ENCODE peak calls at places on chromosome 17, in six cellular contexts. One of them, this sample, is unnamed.

GRCh38 chr17:75151893-75152292 is 2.4 kb downstream of the JPT1 start:
- ATAC-seq in HepG2: no peak
- ATAC-seq in A549: no peak
- ATAC-seq in upper lobe of left lung: no peak
- ATAC-seq in GM12878: no peak
- ATAC-seq in K562: no peak
- ATAC-seq in this sample: no peak

GRCh38 chr17:57535652-57536018 is 209.5 kb downstream of the CCDC182 start:
- ATAC-seq in A549: no peak
- ATAC-seq in HepG2: no peak
- ATAC-seq in K562: no peak
- ATAC-seq in upper lobe of left lung: no peak
- ATAC-seq in GM12878: no peak
- ATAC-seq in this sample: no peak

GRCh38 chr17:53749178-53749577 is 73.5 kb upstream of the KIF2B start:
- ATAC-seq in upper lobe of left lung: no peak
- ATAC-seq in HepG2: no peak
- ATAC-seq in K562: peak; percentile 97
- ATAC-seq in A549: no peak
- ATAC-seq in GM12878: no peak
- ATAC-seq in this sample: no peak

GRCh38 chr17:82434216-82434565 is 15.8 kb upstream of the OGFOD3 start:
- ATAC-seq in upper lobe of left lung: no peak
- ATAC-seq in A549: no peak
- ATAC-seq in HepG2: no peak
- ATAC-seq in GM12878: peak; percentile 87
- ATAC-seq in K562: no peak
- ATAC-seq in this sample: no peak

GRCh38 chr17:56679148-56679766 is 85.8 kb downstream of the NOG start:
- ATAC-seq in A549: no peak
- ATAC-seq in GM12878: peak; percentile 67
- ATAC-seq in upper lobe of left lung: no peak
- ATAC-seq in HepG2: peak; percentile 87
- ATAC-seq in K562: peak; percentile 77
- ATAC-seq in this sample: no peak

GRCh38 chr17:2004435-2004952 is 20.6 kb downstream of the RTN4RL1 start:
- ATAC-seq in HepG2: peak; percentile 53
- ATAC-seq in K562: no peak
- ATAC-seq in GM12878: no peak
- ATAC-seq in A549: peak; percentile 20
- ATAC-seq in upper lobe of left lung: no peak
- ATAC-seq in this sample: no peak

GRCh38 chr17:68456529-68457167 is 648 bp downstream of the WIPI1 start:
- ATAC-seq in K562: peak; percentile 2
- ATAC-seq in upper lobe of left lung: peak; percentile 83
- ATAC-seq in A549: peak; percentile 82
- ATAC-seq in HepG2: peak; percentile 86
- ATAC-seq in GM12878: no peak
- ATAC-seq in this sample: peak; percentile 72

GRCh38 chr17:66200685-66201092 is 8.8 kb upstream of the CEP112 start:
- ATAC-seq in upper lobe of left lung: peak; percentile 73
- ATAC-seq in K562: peak; percentile 79
- ATAC-seq in GM12878: peak; percentile 63
- ATAC-seq in HepG2: peak; percentile 49
- ATAC-seq in A549: peak; percentile 75
- ATAC-seq in this sample: no peak

GRCh38 chr17:64007838-64008282 is 9.7 kb downstream of the PRR29 start:
- ATAC-seq in HepG2: peak; percentile 62
- ATAC-seq in GM12878: no peak
- ATAC-seq in K562: no peak
- ATAC-seq in A549: no peak
- ATAC-seq in upper lobe of left lung: no peak
- ATAC-seq in this sample: no peak

GRCh38 chr17:67800495-67800928 is 24.8 kb upstream of the BPTF start:
- ATAC-seq in GM12878: peak; percentile 96
- ATAC-seq in A549: peak; percentile 93
- ATAC-seq in upper lobe of left lung: peak; percentile 87
- ATAC-seq in K562: peak; percentile 95
- ATAC-seq in HepG2: peak; percentile 96
- ATAC-seq in this sample: peak; percentile 87

GRCh38 chr17:54882371-54882770 is 18.3 kb upstream of the TOM1L1 start:
- ATAC-seq in upper lobe of left lung: no peak
- ATAC-seq in A549: no peak
- ATAC-seq in GM12878: no peak
- ATAC-seq in K562: no peak
- ATAC-seq in HepG2: no peak
- ATAC-seq in this sample: no peak

GRCh38 chr17:61875285-61875684 is 12.0 kb upstream of the BRIP1 start:
- ATAC-seq in K562: no peak
- ATAC-seq in A549: no peak
- ATAC-seq in GM12878: peak; percentile 47
- ATAC-seq in upper lobe of left lung: no peak
- ATAC-seq in HepG2: no peak
- ATAC-seq in this sample: no peak

GRCh38 chr17:9350083-9350482 is 225.5 kb downstream of the STX8 start:
- ATAC-seq in K562: no peak
- ATAC-seq in upper lobe of left lung: no peak
- ATAC-seq in GM12878: no peak
- ATAC-seq in HepG2: no peak
- ATAC-seq in A549: peak; percentile 90
- ATAC-seq in this sample: no peak

GRCh38 chr17:43442711-43443110 is 41.1 kb upstream of the DHX8 start:
- ATAC-seq in HepG2: no peak
- ATAC-seq in GM12878: no peak
- ATAC-seq in upper lobe of left lung: no peak
- ATAC-seq in K562: no peak
- ATAC-seq in A549: peak; percentile 74
- ATAC-seq in this sample: peak; percentile 79

GRCh38 chr17:40963838-40964237 is 2.9 kb downstream of the KRT39 start:
- ATAC-seq in K562: peak; percentile 68
- ATAC-seq in upper lobe of left lung: no peak
- ATAC-seq in GM12878: peak; percentile 59
- ATAC-seq in A549: peak; percentile 68
- ATAC-seq in HepG2: peak; percentile 38
- ATAC-seq in this sample: no peak

GRCh38 chr17:42136654-42137051 is 14.0 kb downstream of the HSPB9 start:
- ATAC-seq in K562: no peak
- ATAC-seq in upper lobe of left lung: no peak
- ATAC-seq in A549: no peak
- ATAC-seq in GM12878: no peak
- ATAC-seq in HepG2: no peak
- ATAC-seq in this sample: no peak

GRCh38 chr17:59783221-59784016 is 76.0 kb downstream of the VMP1 start:
- ATAC-seq in GM12878: no peak
- ATAC-seq in HepG2: no peak
- ATAC-seq in K562: peak; percentile 9
- ATAC-seq in A549: peak; percentile 75
- ATAC-seq in upper lobe of left lung: no peak
- ATAC-seq in this sample: peak; percentile 36

GRCh38 chr17:31486351-31487062 is 95.0 kb downstream of the RAB11FIP4 start:
- ATAC-seq in GM12878: no peak
- ATAC-seq in upper lobe of left lung: no peak
- ATAC-seq in HepG2: peak; percentile 5
- ATAC-seq in K562: no peak
- ATAC-seq in A549: no peak
- ATAC-seq in this sample: no peak

GRCh38 chr17:34436607-34437006 is 73.6 kb upstream of the CCL1 start:
- ATAC-seq in HepG2: no peak
- ATAC-seq in upper lobe of left lung: peak; percentile 15
- ATAC-seq in K562: no peak
- ATAC-seq in A549: no peak
- ATAC-seq in GM12878: no peak
- ATAC-seq in this sample: no peak

GRCh38 chr17:63967953-63968352 is 4.8 kb downstream of the SCN4A start:
- ATAC-seq in K562: peak; percentile 70
- ATAC-seq in A549: no peak
- ATAC-seq in GM12878: no peak
- ATAC-seq in HepG2: no peak
- ATAC-seq in upper lobe of left lung: no peak
- ATAC-seq in this sample: no peak

GRCh38 chr17:19752216-19753048 is 4.3 kb upstream of the ALDH3A1 start:
- ATAC-seq in GM12878: no peak
- ATAC-seq in A549: peak; percentile 22
- ATAC-seq in HepG2: no peak
- ATAC-seq in upper lobe of left lung: no peak
- ATAC-seq in K562: no peak
- ATAC-seq in this sample: no peak

GRCh38 chr17:62164712-62165377 is 99.8 kb upstream of the MED13 start:
- ATAC-seq in HepG2: peak; percentile 20
- ATAC-seq in upper lobe of left lung: no peak
- ATAC-seq in GM12878: peak; percentile 50
- ATAC-seq in K562: no peak
- ATAC-seq in A549: no peak
- ATAC-seq in this sample: no peak

GRCh38 chr17:57881143-57881542 is 31.3 kb upstream of the MRPS23 start:
- ATAC-seq in upper lobe of left lung: no peak
- ATAC-seq in A549: no peak
- ATAC-seq in K562: no peak
- ATAC-seq in GM12878: no peak
- ATAC-seq in HepG2: no peak
- ATAC-seq in this sample: peak; percentile 67

GRCh38 chr17:35568561-35568960 is 7.9 kb upstream of the SLFN14 start:
- ATAC-seq in K562: peak; percentile 52
- ATAC-seq in HepG2: peak; percentile 73
- ATAC-seq in GM12878: peak; percentile 65
- ATAC-seq in A549: peak; percentile 85
- ATAC-seq in upper lobe of left lung: peak; percentile 52
- ATAC-seq in this sample: no peak

DNA sequence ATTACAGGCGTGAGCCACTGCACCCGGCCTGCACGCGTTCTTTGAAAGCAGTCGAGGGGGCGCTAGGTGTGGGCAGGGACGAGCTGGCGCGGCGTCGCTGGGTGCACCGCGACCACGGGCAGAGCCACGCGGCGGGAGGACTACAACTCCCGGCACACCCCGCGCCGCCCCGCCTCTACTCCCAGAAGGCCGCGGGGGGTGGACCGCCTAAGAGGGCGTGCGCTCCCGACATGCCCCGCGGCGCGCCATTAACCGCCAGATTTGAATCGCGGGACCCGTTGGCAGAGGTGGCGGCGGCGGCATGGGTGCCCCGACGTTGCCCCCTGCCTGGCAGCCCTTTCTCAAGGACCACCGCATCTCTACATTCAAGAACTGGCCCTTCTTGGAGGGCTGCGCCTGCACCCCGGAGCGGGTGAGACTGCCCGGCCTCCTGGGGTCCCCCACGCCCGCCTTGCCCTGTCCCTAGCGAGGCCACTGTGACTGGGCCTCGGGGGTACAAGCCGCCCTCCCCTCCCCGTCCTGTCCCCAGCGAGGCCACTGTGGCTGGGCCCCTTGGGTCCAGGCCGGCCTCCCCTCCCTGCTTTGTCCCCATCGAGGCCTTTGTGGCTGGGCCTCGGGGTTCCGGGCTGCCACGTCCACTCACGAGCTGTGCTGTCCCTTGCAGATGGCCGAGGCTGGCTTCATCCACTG is at the start of gene BIRC5:
- ATAC-seq in HepG2: peak; percentile 93
- ATAC-seq in K562: peak; percentile 99
- ATAC-seq in GM12878: peak; percentile 100
- ATAC-seq in upper lobe of left lung: peak; percentile 96
- ATAC-seq in A549: peak; percentile 98
- ATAC-seq in this sample: peak; percentile 99
- TF ChIP-seq EP300 in HepG2: peak; percentile 32
- TF ChIP-seq EP300 in K562: peak; percentile 30
- TF ChIP-seq EP300 in GM12878: no peak
- TF ChIP-seq EP300 in upper lobe of left lung: no peak
- TF ChIP-seq EP300 in A549: no peak
- TF ChIP-seq EP300 in this sample: no peak

GRCh38 chr17:76612465-76612864 is 26.8 kb upstream of the ST6GALNAC2 start:
- ATAC-seq in HepG2: peak; percentile 10
- ATAC-seq in K562: no peak
- ATAC-seq in upper lobe of left lung: no peak
- ATAC-seq in A549: no peak
- ATAC-seq in GM12878: no peak
- ATAC-seq in this sample: no peak

GRCh38 chr17:76614912-76615617 is 28.5 kb downstream of the ST6GALNAC1 start:
- ATAC-seq in K562: no peak
- ATAC-seq in GM12878: no peak
- ATAC-seq in A549: no peak
- ATAC-seq in HepG2: no peak
- ATAC-seq in upper lobe of left lung: no peak
- ATAC-seq in this sample: no peak

GRCh38 chr17:76617838-76618237 is 25.7 kb downstream of the ST6GALNAC1 start:
- ATAC-seq in HepG2: no peak
- ATAC-seq in K562: no peak
- ATAC-seq in upper lobe of left lung: no peak
- ATAC-seq in GM12878: no peak
- ATAC-seq in A549: no peak
- ATAC-seq in this sample: no peak

GRCh38 chr17:76611747-76612143 is 26.1 kb upstream of the ST6GALNAC2 start:
- ATAC-seq in HepG2: no peak
- ATAC-seq in GM12878: no peak
- ATAC-seq in A549: no peak
- ATAC-seq in upper lobe of left lung: no peak
- ATAC-seq in K562: peak; percentile 64
- ATAC-seq in this sample: no peak

GRCh38 chr17:76612977-76613851 is 27.6 kb upstream of the ST6GALNAC2 start:
- ATAC-seq in A549: peak; percentile 58
- ATAC-seq in HepG2: peak; percentile 95
- ATAC-seq in GM12878: peak; percentile 34
- ATAC-seq in K562: peak; percentile 87
- ATAC-seq in upper lobe of left lung: peak; percentile 34
- ATAC-seq in this sample: no peak
- TF ChIP-seq CTCF in A549: no peak
- TF ChIP-seq CTCF in HepG2: peak; percentile 71
- TF ChIP-seq CTCF in GM12878: no peak
- TF ChIP-seq CTCF in K562: peak; percentile 78
- TF ChIP-seq CTCF in upper lobe of left lung: peak; percentile 8
- TF ChIP-seq CTCF in this sample: no peak

GRCh38 chr17:50098583-50098982 is 3.4 kb downstream of the PDK2 start:
- ATAC-seq in GM12878: no peak
- ATAC-seq in HepG2: no peak
- ATAC-seq in A549: no peak
- ATAC-seq in upper lobe of left lung: no peak
- ATAC-seq in K562: no peak
- ATAC-seq in this sample: no peak

GRCh38 chr17:50096092-50096491 is 941 bp downstream of the PDK2 start:
- ATAC-seq in HepG2: no peak
- ATAC-seq in K562: no peak
- ATAC-seq in upper lobe of left lung: no peak
- ATAC-seq in A549: no peak
- ATAC-seq in GM12878: no peak
- ATAC-seq in this sample: no peak

GRCh38 chr17:50096758-50097157 is 1.6 kb downstream of the PDK2 start:
- ATAC-seq in A549: no peak
- ATAC-seq in upper lobe of left lung: no peak
- ATAC-seq in GM12878: no peak
- ATAC-seq in K562: no peak
- ATAC-seq in HepG2: no peak
- ATAC-seq in this sample: no peak

GRCh38 chr17:50097907-50098306 is 2.8 kb downstream of the PDK2 start:
- ATAC-seq in A549: no peak
- ATAC-seq in GM12878: no peak
- ATAC-seq in HepG2: no peak
- ATAC-seq in upper lobe of left lung: no peak
- ATAC-seq in K562: no peak
- ATAC-seq in this sample: no peak

GRCh38 chr17:50097455-50097854 is 2.3 kb downstream of the PDK2 start:
- ATAC-seq in HepG2: no peak
- ATAC-seq in GM12878: no peak
- ATAC-seq in K562: no peak
- ATAC-seq in A549: no peak
- ATAC-seq in upper lobe of left lung: no peak
- ATAC-seq in this sample: no peak
- H3K4me1 ChIP-seq in HepG2: peaks cover 45% of the 10 kb centered on the region
- H3K4me1 ChIP-seq in GM12878: peaks cover 17% of the 10 kb centered on the region
- H3K4me1 ChIP-seq in K562: peaks cover 36% of the 10 kb centered on the region
- H3K4me1 ChIP-seq in A549: peaks cover 45% of the 10 kb centered on the region
- H3K4me1 ChIP-seq in upper lobe of left lung: peaks cover 45% of the 10 kb centered on the region
- H3K4me1 ChIP-seq in this sample: peaks cover 36% of the 10 kb centered on the region

GRCh38 chr17:80773243-80773991 is 218.2 kb upstream of the CHMP6 start:
- ATAC-seq in GM12878: peak; percentile 19
- ATAC-seq in K562: peak; percentile 52
- ATAC-seq in upper lobe of left lung: no peak
- ATAC-seq in A549: peak; percentile 55
- ATAC-seq in HepG2: peak; percentile 62
- ATAC-seq in this sample: peak; percentile 92
- TF ChIP-seq EP300 in GM12878: no peak
- TF ChIP-seq EP300 in K562: no peak
- TF ChIP-seq EP300 in upper lobe of left lung: no peak
- TF ChIP-seq EP300 in A549: no peak
- TF ChIP-seq EP300 in HepG2: no peak
- TF ChIP-seq EP300 in this sample: no peak

This sample was measured in gastroesophageal sphincter.